ENCODE peak calls at places on chromosomes 7 and 10, in five cellular contexts. R is fibroblast of mammary gland, O is dorsolateral prefrontal cortex, N is ovary, E is stomach. H is an unnamed sample.

GRCh38 chr10:44383749-44384600 is 922 bp downstream of the CXCL12 start:
- DNase-seq in R (peak), N (no peak), O (no peak), E (peak), H (peak)

GRCh38 chr10:91378061-91378460 is 32.1 kb upstream of the HECTD2 start:
- DNase-seq in R (no peak), E (no peak), N (no peak), O (no peak), H (peak)

GRCh38 chr10:120477723-120478270 is 20.8 kb downstream of the PLPP4 start:
- DNase-seq in E (no peak), O (no peak), N (no peak), R (peak), H (peak)

GRCh38 chr7:134186022-134186421 is 58.9 kb downstream of the LRGUK start:
- DNase-seq in N (no peak), R (peak), O (no peak), E (no peak), H (no peak)

GRCh38 chr7:22576941-22577927 is 77.2 kb upstream of the STEAP1B start:
- DNase-seq in E (no peak), O (no peak), N (peak), R (peak), H (peak)

GRCh38 chr10:59393349-59393748 is 31.0 kb upstream of the FAM13C start:
- DNase-seq in R (peak), E (no peak), N (no peak), O (no peak), H (peak)

GRCh38 chr10:49620841-49621378 is 7.1 kb downstream of the CHAT start:
- DNase-seq in N (no peak), R (no peak), O (no peak), E (no peak), H (no peak)

GRCh38 chr7:25384820-25385560 is 156.7 kb upstream of the NPVF start:
- DNase-seq in E (no peak), O (no peak), R (no peak), N (no peak), H (no peak)

GRCh38 chr7:81721428-81721827 is 48.4 kb downstream of the HGF start:
- DNase-seq in O (no peak), E (no peak), N (no peak), R (peak), H (peak)

GRCh38 chr7:145497911-145498525 is 618.6 kb upstream of the CNTNAP2 start:
- DNase-seq in O (no peak), E (no peak), R (no peak), N (no peak), H (peak)

GRCh38 chr10:8133146-8133545 is 78.7 kb downstream of the GATA3 start:
- DNase-seq in N (no peak), R (no peak), E (no peak), O (no peak), H (no peak)

GRCh38 chr7:128908750-128909385 is 1.6 kb downstream of the KCP start:
- DNase-seq in R (no peak), O (no peak), E (no peak), N (no peak), H (no peak)

DNA sequence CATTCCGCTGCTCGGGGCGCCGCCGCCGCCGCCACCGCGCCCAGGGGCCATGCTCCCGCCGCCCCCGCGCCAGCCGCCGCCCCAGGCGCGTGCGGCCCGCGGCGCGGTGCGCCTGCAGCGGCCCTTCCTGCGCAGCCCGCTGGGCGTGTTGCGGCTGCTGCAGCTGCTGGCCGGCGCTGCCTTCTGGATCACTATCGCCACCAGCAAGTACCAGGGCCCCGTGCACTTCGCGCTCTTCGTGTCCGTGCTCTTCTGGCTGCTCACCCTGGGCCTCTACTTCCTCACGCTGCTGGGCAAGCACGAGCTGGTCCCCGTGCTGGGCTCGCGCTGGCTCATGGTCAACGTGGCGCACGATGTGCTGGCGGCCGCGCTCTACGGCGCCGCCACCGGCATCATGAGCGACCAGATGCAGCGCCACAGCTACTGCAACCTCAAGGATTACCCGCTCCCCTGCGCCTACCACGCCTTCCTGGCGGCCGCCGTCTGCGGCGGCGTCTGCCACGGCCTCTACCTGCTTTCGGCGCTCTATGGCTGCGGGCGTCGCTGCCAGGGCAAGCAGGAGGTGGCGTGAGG is 384 bp downstream of the MARVELD1 start:
- DNase-seq in N (peak), E (peak), R (peak), O (peak), H (peak)
- TF ChIP-seq CTCF in N (no peak), E (no peak), R (no peak), O (peak), H (peak)

DNA sequence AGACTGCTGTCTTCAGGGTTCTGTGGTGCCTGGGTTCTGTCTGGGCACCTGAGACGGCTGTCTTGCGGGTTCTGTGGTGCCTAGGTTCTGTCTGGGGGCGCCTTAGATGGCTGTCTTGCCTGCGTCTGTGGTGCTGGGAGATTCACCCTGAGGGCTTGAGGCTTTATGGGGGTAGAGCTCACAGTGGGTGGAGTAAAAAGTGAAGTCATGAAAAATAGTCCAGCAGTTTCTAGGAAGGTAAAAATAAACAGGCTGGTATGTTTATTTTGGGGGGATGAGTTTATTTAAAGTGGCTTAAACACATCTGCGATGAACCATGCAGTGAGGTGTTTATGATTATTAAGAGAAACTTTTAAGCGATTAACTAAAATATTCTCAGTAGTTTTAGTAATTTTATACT is 64.2 kb downstream of the NKX6-2 start:
- DNase-seq in O (no peak), R (no peak), N (no peak), E (no peak), H (no peak)
- H3K4me3 ChIP-seq in O (no peak), R (no peak), N (no peak), E (no peak), H (no peak)

GRCh38 chr7:95897557-95898183 is 125.3 kb downstream of the DYNC1I1 start:
- DNase-seq in O (no peak), N (no peak), R (no peak), E (no peak), H (no peak)

GRCh38 chr7:95904099-95904498 is 131.7 kb downstream of the DYNC1I1 start:
- DNase-seq in N (no peak), E (no peak), R (no peak), O (no peak), H (no peak)

GRCh38 chr7:95899919-95900513 is 127.7 kb downstream of the DYNC1I1 start:
- DNase-seq in N (no peak), E (no peak), O (no peak), R (no peak), H (no peak)

GRCh38 chr7:95905165-95905564 is 132.8 kb downstream of the DYNC1I1 start:
- DNase-seq in N (no peak), O (no peak), E (no peak), R (no peak), H (peak)

GRCh38 chr7:95901006-95901405 is 128.7 kb downstream of the DYNC1I1 start:
- DNase-seq in O (no peak), E (no peak), N (no peak), R (no peak), H (no peak)
- TF ChIP-seq CTCF in O (no peak), E (no peak), N (no peak), R (no peak), H (no peak)

DNA sequence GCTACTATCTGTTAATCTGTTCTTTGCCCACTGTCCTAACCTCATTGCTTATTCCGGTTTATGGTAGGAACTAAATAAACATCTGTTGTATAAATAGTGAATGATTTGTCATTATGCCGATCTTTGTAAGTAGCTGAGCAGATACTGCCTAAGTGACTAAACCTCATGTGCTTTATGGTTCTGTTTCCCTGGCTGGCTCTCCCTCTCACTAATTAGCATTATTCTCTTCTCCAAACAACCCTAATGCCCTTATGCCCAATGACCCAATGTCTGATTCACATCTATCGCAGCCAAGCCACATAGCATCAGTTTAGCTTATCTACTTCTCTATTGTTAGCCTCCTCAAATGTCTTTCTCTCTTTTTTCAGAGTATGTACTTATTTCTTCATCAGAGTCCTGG is 462.3 kb upstream of the POT1 start:
- DNase-seq in R (no peak), E (no peak), N (no peak), O (no peak), H (peak)
- H3K4me3 ChIP-seq in R (no peak), E (no peak), N (no peak), O (no peak), H (no peak)

DNA sequence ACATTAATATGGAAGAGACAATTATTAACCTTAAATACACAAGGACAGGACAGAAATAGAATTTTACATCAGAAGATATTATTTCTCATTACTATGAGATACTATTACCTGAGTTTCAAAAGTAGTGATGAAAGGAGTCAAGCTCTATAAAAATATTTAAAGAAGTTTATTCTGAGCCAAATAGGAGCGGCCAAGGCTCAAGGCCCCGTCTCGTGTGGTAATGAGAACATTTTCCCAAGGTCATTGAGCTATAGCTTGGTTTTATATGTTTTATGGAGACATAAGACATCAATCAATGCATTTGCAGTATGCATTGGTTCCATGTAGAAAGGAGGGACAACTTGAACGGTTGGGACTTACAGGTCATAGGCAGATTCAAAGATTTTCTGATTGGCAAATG is 29.4 kb upstream of the ZMYND11 start:
- DNase-seq in R (no peak), O (no peak), E (no peak), N (no peak), H (no peak)
- TF ChIP-seq CTCF in R (no peak), O (no peak), E (no peak), N (no peak), H (no peak)

GRCh38 chr7:151247611-151248176 is 800 bp downstream of the SMARCD3 start:
- DNase-seq in R (no peak), O (no peak), N (no peak), E (no peak), H (no peak)

GRCh38 chr7:151248191-151249033 is at the start of gene SMARCD3:
- DNase-seq in R (peak), O (peak), E (peak), N (peak), H (peak)

GRCh38 chr7:151245360-151246160 is 2.9 kb downstream of the SMARCD3 start:
- DNase-seq in O (no peak), R (no peak), E (peak), N (peak), H (no peak)

GRCh38 chr7:151246161-151247015 is 2.1 kb downstream of the SMARCD3 start:
- DNase-seq in N (no peak), O (no peak), R (no peak), E (no peak), H (no peak)

GRCh38 chr7:151247016-151247580 is 1.4 kb downstream of the SMARCD3 start:
- DNase-seq in R (no peak), N (no peak), O (no peak), E (no peak), H (no peak)
- H3K4me3 ChIP-seq in R (peak), N (peak), O (peak), E (peak), H (peak)

GRCh38 chr10:79268717-79269116 is 78.6 kb upstream of the PPIF start:
- DNase-seq in N (no peak), E (no peak), R (peak), O (no peak), H (peak)

GRCh38 chr10:79266543-79267312 is 80.5 kb upstream of the PPIF start:
- DNase-seq in O (no peak), R (peak), E (peak), N (no peak), H (peak)

GRCh38 chr10:79268100-79268670 is 79.1 kb upstream of the PPIF start:
- DNase-seq in E (no peak), O (no peak), N (no peak), R (peak), H (peak)

GRCh38 chr10:79266092-79266491 is 81.2 kb upstream of the PPIF start:
- DNase-seq in O (no peak), E (no peak), R (peak), N (no peak), H (no peak)

GRCh38 chr10:79267449-79267848 is 79.8 kb upstream of the PPIF start:
- DNase-seq in R (no peak), N (no peak), E (no peak), O (no peak), H (no peak)
- TF ChIP-seq CTCF in R (no peak), N (no peak), E (no peak), O (no peak), H (no peak)

GRCh38 chr7:1735806-1736468 is 65.9 kb downstream of the ELFN1 start:
- DNase-seq in N (no peak), O (no peak), R (no peak), E (no peak), H (no peak)
- H3K4me3 ChIP-seq in N (no peak), O (no peak), R (no peak), E (no peak), H (no peak)

H was measured in cardiac fibroblast.